ENCODE peak calls at places on chromosomes 4 and X, in seven cellular contexts. E, Z, B, K, N, S and W are unnamed samples.

GRCh38 chr4:128879971-128880370 is 70.5 kb downstream of the JADE1 start:
- DNase-seq in B (no peak), N (no peak), K (no peak), S (no peak), Z (no peak), E (no peak), W (no peak)

GRCh38 chr4:89751416-89751815 is 85.5 kb downstream of the SNCA start:
- DNase-seq in S (no peak), E (no peak), Z (no peak), B (no peak), K (no peak), N (no peak), W (no peak)

GRCh38 chr4:154741131-154741530 is 2.7 kb upstream of the LRAT start:
- DNase-seq in K (no peak), B (no peak), N (no peak), Z (no peak), E (no peak), S (no peak), W (no peak)

GRCh38 chr4:15117270-15117946 is 115.1 kb downstream of the CPEB2 start:
- DNase-seq in E (no peak), Z (no peak), B (no peak), S (no peak), N (no peak), K (no peak), W (no peak)

GRCh38 chrX:136725446-136726104 is 55.2 kb downstream of the ARHGEF6 start:
- DNase-seq in Z (peak), K (no peak), B (no peak), E (peak), N (peak), S (no peak), W (no peak)

GRCh38 chr4:6840062-6840976 is 57.8 kb downstream of the KIAA0232 start:
- DNase-seq in N (no peak), E (peak), K (no peak), B (no peak), Z (no peak), S (no peak), W (no peak)

GRCh38 chr4:165537028-165537648 is 158.3 kb downstream of the CPE start:
- DNase-seq in N (no peak), K (peak), S (no peak), Z (peak), B (no peak), E (peak), W (no peak)

GRCh38 chr4:23966720-23967119 is 76.9 kb upstream of the PPARGC1A start:
- DNase-seq in B (no peak), S (no peak), K (no peak), E (peak), N (no peak), Z (no peak), W (no peak)

GRCh38 chrX:12494400-12495138 is 296.6 kb upstream of the PRPS2 start:
- DNase-seq in Z (no peak), K (no peak), E (no peak), B (no peak), S (no peak), N (no peak), W (no peak)

GRCh38 chr4:185219551-185220344 is 10.3 kb downstream of the SNX25 start:
- DNase-seq in K (no peak), S (peak), B (no peak), E (peak), N (peak), Z (no peak), W (no peak)

GRCh38 chr4:136768925-136769275 is 763.4 kb downstream of the PCDH18 start:
- DNase-seq in Z (peak), N (no peak), E (no peak), B (no peak), S (no peak), K (no peak), W (no peak)

GRCh38 chr4:170038232-170038631 is 12.0 kb upstream of the MFAP3L start:
- DNase-seq in K (no peak), Z (no peak), E (no peak), N (no peak), S (no peak), B (no peak), W (no peak)

GRCh38 chrX:56789518-56790070 is 60.6 kb downstream of the NBDY start:
- DNase-seq in E (no peak), S (no peak), Z (no peak), N (peak), B (no peak), K (no peak), W (no peak)

GRCh38 chr4:143549924-143550323 is 36.4 kb downstream of the SMARCA5 start:
- DNase-seq in Z (no peak), E (no peak), S (no peak), B (no peak), N (no peak), K (no peak), W (no peak)

GRCh38 chrX:139120760-139121159 is 409.2 kb upstream of the FGF13 start:
- DNase-seq in E (peak), B (no peak), Z (peak), N (no peak), K (no peak), S (no peak), W (no peak)

GRCh38 chrX:139121616-139122286 is 408.8 kb upstream of the F9 start:
- DNase-seq in B (no peak), S (no peak), N (no peak), E (no peak), K (no peak), Z (no peak), W (no peak)

GRCh38 chrX:139125916-139126315 is 404.6 kb upstream of the F9 start:
- DNase-seq in S (no peak), N (no peak), B (no peak), E (no peak), Z (no peak), K (no peak), W (no peak)

GRCh38 chrX:139126493-139126892 is 404.0 kb upstream of the F9 start:
- DNase-seq in K (peak), E (peak), Z (no peak), S (no peak), N (no peak), B (peak), W (no peak)
- TF ChIP-seq CTCF in K (peak), E (peak), Z (no peak), S (peak), N (no peak), B (peak), W (peak)

GRCh38 chr4:147731611-147732515 is at the start of gene ARHGAP10:
- DNase-seq in S (peak), E (peak), Z (peak), N (peak), B (peak), K (peak), W (peak)

GRCh38 chr4:147727476-147728028 is 4.3 kb upstream of the ARHGAP10 start:
- DNase-seq in K (no peak), B (no peak), N (no peak), S (no peak), E (no peak), Z (peak), W (no peak)

GRCh38 chr4:147733614-147734344 is 1.9 kb downstream of the ARHGAP10 start:
- DNase-seq in K (no peak), N (no peak), Z (no peak), S (no peak), E (peak), B (no peak), W (no peak)

GRCh38 chr4:147732516-147733193 is 767 bp downstream of the ARHGAP10 start:
- DNase-seq in K (peak), S (peak), E (peak), N (peak), B (peak), Z (peak), W (no peak)

GRCh38 chr4:147730333-147730732 is 1.6 kb upstream of the ARHGAP10 start:
- DNase-seq in E (no peak), K (no peak), N (no peak), B (no peak), S (no peak), Z (no peak), W (no peak)
- TF ChIP-seq CTCF in E (peak), K (no peak), N (no peak), B (no peak), S (no peak), Z (no peak), W (no peak)

GRCh38 chr4:115470763-115471162 is 357.3 kb upstream of the NDST4 start:
- DNase-seq in N (no peak), S (no peak), Z (no peak), B (no peak), K (no peak), E (no peak), W (no peak)
- TF ChIP-seq CTCF in N (no peak), S (no peak), Z (no peak), B (no peak), K (no peak), E (no peak), W (no peak)

GRCh38 chr4:59161249-59161648 is 2038.9 kb upstream of the ADGRL3 start:
- DNase-seq in Z (no peak), B (no peak), E (no peak), K (no peak), N (no peak), S (no peak), W (no peak)
- TF ChIP-seq CTCF in Z (no peak), B (no peak), E (no peak), K (no peak), N (no peak), S (no peak), W (no peak)

GRCh38 chr4:26866203-26866602 is 5.6 kb downstream of the STIM2 start:
- DNase-seq in S (no peak), N (no peak), E (no peak), B (no peak), Z (no peak), K (no peak), W (no peak)
- TF ChIP-seq CTCF in S (no peak), N (no peak), E (no peak), B (no peak), Z (no peak), K (no peak), W (no peak)

GRCh38 chr4:25439913-25440477 is 62.9 kb downstream of the ANAPC4 start:
- DNase-seq in S (no peak), K (peak), E (peak), N (no peak), Z (peak), B (peak), W (peak)
- TF ChIP-seq CTCF in S (peak), K (peak), E (peak), N (peak), Z (peak), B (peak), W (peak)

GRCh38 chr4:67545199-67545995 is at the start of gene CENPC:
- DNase-seq in S (peak), B (peak), N (peak), Z (peak), K (peak), E (peak), W (peak)

GRCh38 chr4:67546971-67547370 is 1.7 kb upstream of the CENPC start:
- DNase-seq in Z (no peak), S (no peak), N (no peak), B (no peak), E (no peak), K (no peak), W (no peak)

GRCh38 chr4:67550491-67551256 is 5.4 kb upstream of the CENPC start:
- DNase-seq in E (no peak), Z (no peak), N (no peak), K (no peak), B (no peak), S (no peak), W (no peak)

GRCh38 chr4:67545996-67546356 is 673 bp upstream of the CENPC start:
- DNase-seq in N (no peak), S (no peak), K (peak), E (no peak), Z (no peak), B (no peak), W (no peak)

DNA sequence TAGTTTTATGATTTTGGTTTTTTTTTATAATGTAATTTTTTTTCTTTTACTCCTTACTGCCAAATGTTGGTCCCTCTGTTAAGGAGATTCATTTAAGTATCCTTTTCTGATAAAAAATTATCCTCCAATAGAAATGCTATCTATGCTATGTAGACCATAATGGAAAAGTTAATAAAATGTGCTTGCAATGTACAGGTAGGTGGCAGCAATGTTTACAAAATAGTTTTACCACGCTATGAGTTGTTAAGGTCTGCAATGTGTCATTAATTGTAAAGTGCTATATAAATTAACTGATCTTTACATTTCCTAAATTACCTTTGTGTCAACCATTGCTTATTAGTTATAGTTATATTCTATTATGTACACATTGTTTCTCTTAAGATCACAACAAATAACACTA is 3.8 kb upstream of the CENPC start:
- DNase-seq in E (peak), B (no peak), Z (peak), K (no peak), S (no peak), N (no peak), W (no peak)
- TF ChIP-seq CTCF in E (peak), B (peak), Z (peak), K (peak), S (peak), N (no peak), W (peak)

GRCh38 chrX:41293269-41293668 is 40.7 kb upstream of the DDX3X start:
- DNase-seq in N (no peak), S (no peak), K (peak), Z (no peak), B (no peak), E (no peak), W (no peak)
- TF ChIP-seq CTCF in N (no peak), S (no peak), K (peak), Z (peak), B (no peak), E (peak), W (peak)

GRCh38 chr4:22962186-22962786 is 269.5 kb downstream of the GBA3 start:
- DNase-seq in E (peak), B (no peak), K (no peak), N (no peak), Z (peak), S (no peak), W (no peak)
- TF ChIP-seq CTCF in E (peak), B (no peak), K (no peak), N (no peak), Z (peak), S (peak), W (peak)